ENCODE peak calls at places on chromosomes 12 and 14, in five cellular contexts. One of them, this sample, is unnamed.

GRCh38 chr14:93133476-93133875 is 17.8 kb upstream of the ITPK1 start:
- DNase-seq in psoas muscle: no peak
- DNase-seq in hypothalamus: no peak
- DNase-seq in M059J: peak; percentile 41
- DNase-seq in NCI-H2081 treated with DMSO at 0.1 percent for 48 hours: no peak
- DNase-seq in this sample: peak; percentile 92

GRCh38 chr12:50626026-50626425 is 121.2 kb downstream of the DIP2B start:
- DNase-seq in psoas muscle: no peak
- DNase-seq in hypothalamus: no peak
- DNase-seq in M059J: no peak
- DNase-seq in NCI-H2081 treated with DMSO at 0.1 percent for 48 hours: no peak
- DNase-seq in this sample: peak; percentile 53

GRCh38 chr12:57240926-57241555 is 9.9 kb downstream of the STAC3 start:
- DNase-seq in psoas muscle: peak; percentile 33
- DNase-seq in hypothalamus: no peak
- DNase-seq in M059J: no peak
- DNase-seq in NCI-H2081 treated with DMSO at 0.1 percent for 48 hours: no peak
- DNase-seq in this sample: peak; percentile 21

GRCh38 chr14:65259000-65259399 is 153.5 kb upstream of the FUT8 start:
- DNase-seq in psoas muscle: no peak
- DNase-seq in hypothalamus: no peak
- DNase-seq in M059J: peak; percentile 21
- DNase-seq in NCI-H2081 treated with DMSO at 0.1 percent for 48 hours: no peak
- DNase-seq in this sample: no peak

GRCh38 chr12:105402366-105402765 is 71.9 kb downstream of the C12orf75 start:
- DNase-seq in psoas muscle: no peak
- DNase-seq in hypothalamus: no peak
- DNase-seq in M059J: no peak
- DNase-seq in NCI-H2081 treated with DMSO at 0.1 percent for 48 hours: no peak
- DNase-seq in this sample: no peak

GRCh38 chr14:101068293-101068957 is 164.9 kb upstream of the RTL1 start:
- DNase-seq in psoas muscle: peak; percentile 4
- DNase-seq in hypothalamus: no peak
- DNase-seq in M059J: no peak
- DNase-seq in NCI-H2081 treated with DMSO at 0.1 percent for 48 hours: no peak
- DNase-seq in this sample: no peak

GRCh38 chr14:95531473-95531872 is 3.4 kb upstream of the GLRX5 start:
- DNase-seq in psoas muscle: no peak
- DNase-seq in hypothalamus: no peak
- DNase-seq in M059J: peak; percentile 64
- DNase-seq in NCI-H2081 treated with DMSO at 0.1 percent for 48 hours: no peak
- DNase-seq in this sample: peak; percentile 98

GRCh38 chr12:47097276-47097896 is 17.6 kb upstream of the AMIGO2 start:
- DNase-seq in psoas muscle: no peak
- DNase-seq in hypothalamus: no peak
- DNase-seq in M059J: peak; percentile 75
- DNase-seq in NCI-H2081 treated with DMSO at 0.1 percent for 48 hours: no peak
- DNase-seq in this sample: peak; percentile 88

GRCh38 chr12:39628836-39629235 is 9.2 kb upstream of the ABCD2 start:
- DNase-seq in psoas muscle: no peak
- DNase-seq in hypothalamus: no peak
- DNase-seq in M059J: no peak
- DNase-seq in NCI-H2081 treated with DMSO at 0.1 percent for 48 hours: no peak
- DNase-seq in this sample: no peak

GRCh38 chr12:104439137-104439536 is 17.6 kb upstream of the CHST11 start:
- DNase-seq in psoas muscle: no peak
- DNase-seq in hypothalamus: no peak
- DNase-seq in M059J: no peak
- DNase-seq in NCI-H2081 treated with DMSO at 0.1 percent for 48 hours: no peak
- DNase-seq in this sample: no peak

GRCh38 chr12:85968606-85969005 is 94.5 kb downstream of the NTS start:
- DNase-seq in psoas muscle: no peak
- DNase-seq in hypothalamus: no peak
- DNase-seq in M059J: no peak
- DNase-seq in NCI-H2081 treated with DMSO at 0.1 percent for 48 hours: no peak
- DNase-seq in this sample: no peak

GRCh38 chr14:100761481-100761880 is 34.8 kb downstream of the DLK1 start:
- DNase-seq in psoas muscle: no peak
- DNase-seq in hypothalamus: no peak
- DNase-seq in M059J: peak; percentile 90
- DNase-seq in NCI-H2081 treated with DMSO at 0.1 percent for 48 hours: no peak
- DNase-seq in this sample: peak; percentile 92

GRCh38 chr12:105570944-105571343 is 240.5 kb downstream of the C12orf75 start:
- DNase-seq in psoas muscle: no peak
- DNase-seq in hypothalamus: no peak
- DNase-seq in M059J: no peak
- DNase-seq in NCI-H2081 treated with DMSO at 0.1 percent for 48 hours: no peak
- DNase-seq in this sample: no peak

GRCh38 chr14:74528406-74528805 is 34.8 kb downstream of the ISCA2 start:
- DNase-seq in psoas muscle: no peak
- DNase-seq in hypothalamus: no peak
- DNase-seq in M059J: no peak
- DNase-seq in NCI-H2081 treated with DMSO at 0.1 percent for 48 hours: no peak
- DNase-seq in this sample: no peak

GRCh38 chr14:69094481-69094880 is 58.4 kb downstream of the DCAF5 start:
- DNase-seq in psoas muscle: no peak
- DNase-seq in hypothalamus: no peak
- DNase-seq in M059J: no peak
- DNase-seq in NCI-H2081 treated with DMSO at 0.1 percent for 48 hours: no peak
- DNase-seq in this sample: no peak

GRCh38 chr12:26787125-26787495 is 45.9 kb downstream of the ITPR2 start:
- DNase-seq in psoas muscle: no peak
- DNase-seq in hypothalamus: no peak
- DNase-seq in M059J: peak; percentile 92
- DNase-seq in NCI-H2081 treated with DMSO at 0.1 percent for 48 hours: no peak
- DNase-seq in this sample: peak; percentile 83

GRCh38 chr12:51160814-51161459 is 12.0 kb downstream of the TFCP2 start:
- DNase-seq in psoas muscle: no peak
- DNase-seq in hypothalamus: no peak
- DNase-seq in M059J: no peak
- DNase-seq in NCI-H2081 treated with DMSO at 0.1 percent for 48 hours: no peak
- DNase-seq in this sample: peak; percentile 76

This sample was measured in fibroblast of villous mesenchyme.